ENCODE peak calls at places on chromosome 13, in ten cellular contexts. G, K, Y, P, A, I, T, W, H and J are unnamed samples.

GRCh38 chr13:99656843-99657506 is 155.7 kb downstream of the TM9SF2 start:
- ATAC-seq in G (no peak), K (peak), Y (no peak), P (peak), A (peak), I (no peak), T (peak), W (no peak), H (no peak), J (no peak)

GRCh38 chr13:75579529-75579928 is 29.9 kb downstream of the UCHL3 start:
- ATAC-seq in G (no peak), K (no peak), Y (no peak), P (no peak), A (no peak), I (no peak), T (no peak), W (no peak), H (no peak), J (no peak)

GRCh38 chr13:101624210-101624922 is 171.9 kb downstream of the ITGBL1 start:
- ATAC-seq in G (no peak), K (no peak), Y (peak), P (no peak), A (no peak), I (no peak), T (no peak), W (peak), H (no peak), J (no peak)

GRCh38 chr13:35712907-35713685 is 236.6 kb upstream of the MAB21L1 start:
- ATAC-seq in G (no peak), K (no peak), Y (no peak), P (no peak), A (no peak), I (no peak), T (no peak), W (no peak), H (no peak), J (no peak)

GRCh38 chr13:52903320-52903719 is 54.9 kb upstream of the PCDH8 start:
- ATAC-seq in G (no peak), K (no peak), Y (no peak), P (no peak), A (no peak), I (no peak), T (no peak), W (no peak), H (no peak), J (peak)

GRCh38 chr13:23025848-23026608 is 154.8 kb upstream of the SGCG start:
- ATAC-seq in G (no peak), K (no peak), Y (no peak), P (no peak), A (no peak), I (peak), T (no peak), W (no peak), H (no peak), J (no peak)

GRCh38 chr13:32851083-32852064 is 164.8 kb upstream of the KL start:
- ATAC-seq in G (peak), K (no peak), Y (peak), P (no peak), A (no peak), I (no peak), T (no peak), W (no peak), H (no peak), J (no peak)

GRCh38 chr13:43132228-43132627 is 108.8 kb downstream of the DNAJC15 start:
- ATAC-seq in G (peak), K (no peak), Y (peak), P (peak), A (peak), I (peak), T (no peak), W (peak), H (peak), J (no peak)

GRCh38 chr13:27745301-27745700 is 47.0 kb upstream of the GSX1 start:
- ATAC-seq in G (no peak), K (no peak), Y (no peak), P (no peak), A (no peak), I (no peak), T (no peak), W (no peak), H (no peak), J (no peak)

GRCh38 chr13:22235285-22235949 is 564.5 kb downstream of the FGF9 start:
- ATAC-seq in G (no peak), K (no peak), Y (no peak), P (peak), A (peak), I (no peak), T (no peak), W (no peak), H (peak), J (no peak)

GRCh38 chr13:46983881-46984280 is 87.0 kb upstream of the HTR2A start:
- ATAC-seq in G (no peak), K (no peak), Y (peak), P (peak), A (no peak), I (no peak), T (no peak), W (no peak), H (peak), J (peak)

GRCh38 chr13:32911506-32911905 is 104.7 kb upstream of the KL start:
- ATAC-seq in G (peak), K (no peak), Y (peak), P (peak), A (peak), I (peak), T (peak), W (peak), H (peak), J (peak)

GRCh38 chr13:106599875-106600797 is 32.2 kb upstream of the ARGLU1 start:
- ATAC-seq in G (no peak), K (no peak), Y (peak), P (peak), A (peak), I (no peak), T (no peak), W (no peak), H (no peak), J (no peak)